ENCODE peak calls at places on chromosomes 1 and 21, in ten cellular contexts. J, G, P, X, C, L, Z, R, I and S are unnamed samples.

GRCh38 chr1:11842154-11843041 is 5.2 kb downstream of the NPPA start:
- DNase-seq in J (no peak), G (peak), P (no peak), X (peak), C (no peak), L (no peak), Z (no peak), R (no peak), I (peak), S (peak)

GRCh38 chr1:5565726-5566125 is 426.5 kb downstream of the NPHP4 start:
- DNase-seq in J (no peak), G (no peak), P (no peak), X (no peak), C (no peak), L (no peak), Z (no peak), R (no peak), I (no peak), S (no peak)

GRCh38 chr1:156599811-156600210 is 1.5 kb downstream of the GPATCH4 start:
- DNase-seq in J (no peak), G (peak), P (no peak), X (no peak), C (no peak), L (no peak), Z (no peak), R (no peak), I (peak), S (peak)

GRCh38 chr1:225378880-225379279 is 49.0 kb downstream of the LBR start:
- DNase-seq in J (peak), G (no peak), P (no peak), X (peak), C (no peak), L (no peak), Z (no peak), R (no peak), I (no peak), S (peak)

GRCh38 chr1:8439015-8439702 is 121.2 kb downstream of the SLC45A1 start:
- DNase-seq in J (peak), G (peak), P (no peak), X (peak), C (peak), L (peak), Z (peak), R (peak), I (peak), S (peak)

GRCh38 chr1:203362561-203363055 is 11.7 kb upstream of the FMOD start:
- DNase-seq in J (no peak), G (no peak), P (no peak), X (no peak), C (no peak), L (no peak), Z (no peak), R (no peak), I (no peak), S (no peak)

GRCh38 chr1:164589408-164589807 is 30.4 kb downstream of the PBX1 start:
- DNase-seq in J (no peak), G (no peak), P (no peak), X (no peak), C (no peak), L (no peak), Z (no peak), R (no peak), I (no peak), S (no peak)

GRCh38 chr1:212858461-212859265 is 588 bp downstream of the FLVCR1 start:
- DNase-seq in J (peak), G (peak), P (no peak), X (peak), C (peak), L (peak), Z (no peak), R (peak), I (peak), S (peak)

GRCh38 chr1:198117267-198117666 is 39.5 kb upstream of the NEK7 start:
- DNase-seq in J (no peak), G (no peak), P (no peak), X (no peak), C (no peak), L (no peak), Z (no peak), R (no peak), I (no peak), S (no peak)

GRCh38 chr1:1291611-1292441 is 11.6 kb downstream of the SCNN1D start:
- DNase-seq in J (peak), G (peak), P (peak), X (peak), C (peak), L (peak), Z (peak), R (peak), I (peak), S (peak)

GRCh38 chr21:46661627-46662366 is 26.3 kb downstream of the PRMT2 start:
- DNase-seq in J (no peak), G (no peak), P (no peak), X (no peak), C (no peak), L (no peak), Z (no peak), R (no peak), I (no peak), S (no peak)
- H3K27ac ChIP-seq in J (peak), G (no peak), P (no peak), X (peak), C (peak), L (no peak), Z (peak), R (no peak), I (no peak), S (peak)

GRCh38 chr1:189899686-189900495 is 577.8 kb downstream of the BRINP3 start:
- DNase-seq in J (no peak), G (no peak), P (no peak), X (no peak), C (no peak), L (no peak), Z (no peak), R (no peak), I (no peak), S (peak)

GRCh38 chr1:189908113-189908512 is 569.6 kb downstream of the BRINP3 start:
- DNase-seq in J (no peak), G (no peak), P (no peak), X (no peak), C (no peak), L (no peak), Z (no peak), R (no peak), I (no peak), S (no peak)

DNA sequence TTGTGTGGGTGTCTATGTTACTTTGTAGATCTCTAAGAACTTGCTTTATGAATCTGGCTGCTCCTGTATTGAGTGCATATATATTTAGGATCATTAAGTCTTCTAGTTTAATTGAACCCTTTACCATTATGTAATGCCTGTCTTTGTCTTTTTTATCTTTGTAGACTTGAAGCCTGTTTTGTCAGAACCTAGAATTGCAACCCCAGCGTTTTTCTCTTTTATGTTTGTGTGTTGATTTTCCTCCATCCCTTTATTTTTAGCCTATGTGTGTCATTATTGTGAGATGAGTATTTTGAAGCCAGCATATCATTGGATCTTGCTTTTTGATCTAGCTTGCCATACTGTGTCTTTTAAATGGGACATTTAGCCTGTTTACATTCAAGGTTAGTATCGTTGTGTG is 573.2 kb downstream of the BRINP3 start:
- DNase-seq in J (no peak), G (no peak), P (no peak), X (no peak), C (no peak), L (no peak), Z (no peak), R (no peak), I (no peak), S (no peak)
- H3K27ac ChIP-seq in J (no peak), G (no peak), P (no peak), X (no peak), C (no peak), L (no peak), Z (no peak), R (no peak), I (no peak), S (no peak)

GRCh38 chr1:31583995-31584868 is 7.9 kb downstream of the TINAGL1 start:
- DNase-seq in J (peak), G (no peak), P (no peak), X (peak), C (no peak), L (peak), Z (peak), R (peak), I (no peak), S (no peak)

GRCh38 chr1:31584869-31585735 is 8.8 kb downstream of the TINAGL1 start:
- DNase-seq in J (no peak), G (no peak), P (no peak), X (no peak), C (no peak), L (no peak), Z (no peak), R (no peak), I (no peak), S (no peak)

GRCh38 chr1:31581821-31582810 is 5.8 kb downstream of the TINAGL1 start:
- DNase-seq in J (no peak), G (no peak), P (no peak), X (no peak), C (no peak), L (no peak), Z (no peak), R (no peak), I (no peak), S (no peak)

GRCh38 chr1:31580891-31581603 is 4.7 kb downstream of the TINAGL1 start:
- DNase-seq in J (no peak), G (no peak), P (no peak), X (no peak), C (no peak), L (no peak), Z (no peak), R (no peak), I (no peak), S (no peak)

GRCh38 chr1:31583082-31583994 is 7.0 kb downstream of the TINAGL1 start:
- DNase-seq in J (no peak), G (no peak), P (no peak), X (no peak), C (no peak), L (no peak), Z (no peak), R (no peak), I (no peak), S (no peak)
- H3K27ac ChIP-seq in J (peak), G (no peak), P (no peak), X (no peak), C (no peak), L (peak), Z (peak), R (peak), I (no peak), S (no peak)

DNA sequence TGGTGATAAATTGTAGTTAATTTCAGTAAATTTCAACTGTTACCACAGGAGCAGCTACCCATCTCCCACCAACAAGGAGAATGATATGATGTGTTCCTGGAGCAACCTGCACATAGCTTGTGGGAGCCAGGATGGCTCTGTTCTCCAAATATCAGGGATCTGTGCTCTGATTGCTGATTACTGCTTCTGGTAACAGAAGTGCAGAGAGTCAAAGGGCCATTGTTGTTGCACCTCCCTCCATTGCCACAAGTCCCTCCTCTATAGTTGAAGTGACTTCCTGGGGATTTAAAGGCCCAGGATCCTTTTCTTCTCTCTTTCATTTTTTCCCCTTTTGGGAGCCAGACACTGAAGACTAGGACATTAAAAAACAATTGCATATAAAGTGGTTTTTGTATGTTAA is 51.6 kb upstream of the HPDL start:
- DNase-seq in J (no peak), G (no peak), P (no peak), X (no peak), C (no peak), L (no peak), Z (no peak), R (no peak), I (no peak), S (no peak)
- H3K27ac ChIP-seq in J (no peak), G (no peak), P (no peak), X (no peak), C (no peak), L (no peak), Z (no peak), R (no peak), I (no peak), S (no peak)

GRCh38 chr1:46133181-46133658 is 791 bp upstream of the PIK3R3 start:
- DNase-seq in J (peak), G (peak), P (no peak), X (no peak), C (peak), L (no peak), Z (no peak), R (peak), I (no peak), S (no peak)

GRCh38 chr1:46134660-46135331 is 2.4 kb upstream of the PIK3R3 start:
- DNase-seq in J (no peak), G (no peak), P (no peak), X (peak), C (no peak), L (peak), Z (no peak), R (peak), I (no peak), S (no peak)

GRCh38 chr1:46132529-46133180 is at the start of gene PIK3R3:
- DNase-seq in J (peak), G (peak), P (peak), X (peak), C (peak), L (peak), Z (peak), R (peak), I (peak), S (peak)

GRCh38 chr1:46131727-46132528 is 501 bp downstream of the PIK3R3 start:
- DNase-seq in J (no peak), G (peak), P (peak), X (peak), C (no peak), L (peak), Z (peak), R (peak), I (no peak), S (peak)

DNA sequence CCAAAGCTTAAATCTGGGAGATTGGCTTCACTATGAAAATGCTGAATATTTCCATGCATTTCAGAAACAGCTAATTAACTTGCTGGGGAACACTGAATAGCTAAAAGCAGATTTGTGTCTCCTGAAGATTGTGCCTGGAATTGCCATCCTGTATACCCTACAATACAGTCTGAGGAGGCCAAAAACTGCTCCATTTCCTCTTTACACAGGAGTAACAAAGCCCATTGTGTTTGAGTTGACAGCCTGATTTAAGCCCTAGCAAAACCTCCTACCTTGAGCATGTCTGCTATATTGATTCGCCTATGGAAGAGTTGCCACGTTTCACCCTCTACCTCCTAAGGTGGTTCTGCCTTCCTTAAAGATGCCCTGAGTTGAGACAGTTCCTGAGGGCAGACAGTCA is 1.5 kb upstream of the PIK3R3 start:
- DNase-seq in J (no peak), G (peak), P (no peak), X (no peak), C (no peak), L (no peak), Z (no peak), R (no peak), I (no peak), S (no peak)
- H3K27ac ChIP-seq in J (peak), G (no peak), P (peak), X (no peak), C (peak), L (peak), Z (peak), R (peak), I (no peak), S (peak)

GRCh38 chr1:226710501-226710900 is 28.6 kb downstream of the ITPKB start:
- DNase-seq in J (no peak), G (no peak), P (no peak), X (no peak), C (no peak), L (no peak), Z (no peak), R (no peak), I (no peak), S (no peak)
- H3K27ac ChIP-seq in J (no peak), G (peak), P (no peak), X (no peak), C (no peak), L (peak), Z (no peak), R (no peak), I (no peak), S (no peak)

DNA sequence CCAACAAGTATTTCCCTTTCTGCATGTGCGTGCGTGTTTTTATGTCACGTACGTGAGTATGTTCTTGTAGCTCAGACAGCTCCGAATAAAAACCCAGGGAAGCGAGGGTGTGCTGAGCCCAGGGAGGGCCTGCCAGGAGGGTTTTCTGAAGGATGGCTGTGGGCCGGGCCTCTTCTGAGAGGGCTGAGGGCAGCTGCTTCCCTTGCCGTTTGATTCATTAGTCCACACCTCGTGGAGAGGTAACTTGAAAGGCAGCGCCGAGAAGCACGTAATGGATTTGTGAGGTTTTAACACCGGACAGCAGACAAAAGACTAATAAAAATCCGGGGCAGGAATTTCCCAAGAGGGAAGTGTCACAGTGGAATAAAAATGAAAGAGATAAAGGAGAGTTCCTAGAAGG is 29.5 kb downstream of the CD247 start:
- DNase-seq in J (peak), G (no peak), P (no peak), X (no peak), C (peak), L (no peak), Z (no peak), R (no peak), I (no peak), S (no peak)
- H3K27ac ChIP-seq in J (no peak), G (no peak), P (no peak), X (no peak), C (no peak), L (no peak), Z (no peak), R (no peak), I (no peak), S (no peak)

DNA sequence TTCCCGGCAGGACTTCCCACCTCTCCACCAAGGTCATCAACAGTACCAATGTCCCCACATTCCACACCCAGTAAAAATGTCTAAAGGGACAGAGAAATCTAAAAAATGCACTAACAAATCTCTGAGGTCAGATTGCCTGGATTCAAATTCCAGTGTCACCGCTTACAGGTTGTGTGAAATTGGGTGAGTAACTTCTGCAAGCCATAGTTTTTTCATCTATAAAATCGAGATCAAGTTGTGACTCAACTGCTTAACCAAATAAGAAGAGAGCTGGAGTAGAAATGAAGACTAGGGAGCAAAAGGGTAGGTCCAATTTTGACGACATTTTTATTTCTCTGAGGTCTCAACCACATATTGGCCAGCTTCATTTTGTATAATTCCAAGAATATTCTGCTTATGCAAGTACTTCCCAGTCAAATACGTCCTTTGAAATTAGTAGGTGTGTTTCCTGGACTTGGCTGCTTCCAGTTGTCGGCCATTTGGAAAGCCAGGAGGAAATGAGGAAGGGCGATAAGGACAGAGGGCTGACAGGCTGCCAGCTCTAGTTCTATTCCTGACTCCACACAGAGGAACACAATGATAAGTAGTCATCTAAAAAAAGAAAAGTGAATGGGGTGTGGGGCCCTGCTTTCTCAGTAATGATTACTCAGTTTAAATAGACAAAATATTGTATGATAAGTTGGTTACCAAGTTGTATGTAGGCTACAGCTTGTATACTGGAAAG is 57.7 kb upstream of the ZC3H11B start:
- DNase-seq in J (peak), G (no peak), P (no peak), X (no peak), C (no peak), L (no peak), Z (no peak), R (peak), I (no peak), S (no peak)
- H3K27ac ChIP-seq in J (peak), G (no peak), P (no peak), X (no peak), C (no peak), L (peak), Z (no peak), R (no peak), I (no peak), S (no peak)

GRCh38 chr1:91737650-91738049 is 148.3 kb downstream of the TGFBR3 start:
- DNase-seq in J (no peak), G (no peak), P (no peak), X (no peak), C (no peak), L (no peak), Z (no peak), R (no peak), I (no peak), S (no peak)
- H3K27ac ChIP-seq in J (peak), G (no peak), P (no peak), X (peak), C (no peak), L (peak), Z (peak), R (peak), I (no peak), S (no peak)